ENCODE peak calls at places on chromosomes 1 and 21, in seven cellular contexts. X is lung, E is lower leg skin, Q is endodermal cell, M is Calu3, V is astrocyte of the spinal cord, K is transverse colon. I is an unnamed sample.

GRCh38 chr1:94538243-94538827 is 3.2 kb downstream of the F3 start:
- DNase-seq in Q (no peak), K (no peak), E (no peak), M (no peak), X (no peak), V (peak), I (peak)

GRCh38 chr1:85344256-85344694 is 67.8 kb upstream of the BCL10 start:
- DNase-seq in K (peak), X (no peak), V (no peak), M (peak), Q (peak), E (no peak), I (peak)

GRCh38 chr1:47818682-47819502 is 178.3 kb downstream of the TRABD2B start:
- DNase-seq in X (no peak), M (no peak), K (no peak), E (no peak), V (peak), Q (no peak), I (no peak)

GRCh38 chr21:38083534-38083933 is 167.3 kb upstream of the KCNJ6 start:
- DNase-seq in M (no peak), K (no peak), Q (no peak), E (no peak), X (no peak), V (no peak), I (no peak)

GRCh38 chr1:119554188-119554587 is 47.2 kb downstream of the HSD3B1 start:
- DNase-seq in X (peak), V (peak), E (no peak), Q (peak), K (no peak), M (no peak), I (peak)

GRCh38 chr1:31505884-31506497 is 70.3 kb upstream of the TINAGL1 start:
- DNase-seq in E (no peak), X (no peak), K (no peak), M (no peak), Q (no peak), V (peak), I (no peak)

GRCh38 chr1:230270940-230271325 is 155.2 kb downstream of the PGBD5 start:
- DNase-seq in V (no peak), X (no peak), M (no peak), Q (no peak), E (no peak), K (no peak), I (no peak)

GRCh38 chr1:13823936-13824335 is 123.9 kb downstream of the PRDM2 start:
- DNase-seq in Q (no peak), K (no peak), E (peak), M (no peak), V (no peak), X (no peak), I (no peak)

GRCh38 chr1:200738733-200739498 is at the start of gene CAMSAP2:
- DNase-seq in E (peak), X (peak), Q (peak), M (peak), K (peak), V (peak), I (peak)

GRCh38 chr1:180953291-180953747 is 40.6 kb downstream of the KIAA1614 start:
- DNase-seq in M (peak), V (no peak), E (peak), Q (no peak), X (no peak), K (peak), I (peak)

GRCh38 chr1:85313888-85314696 is 37.7 kb upstream of the BCL10 start:
- DNase-seq in M (no peak), K (no peak), X (no peak), V (peak), Q (no peak), E (peak), I (peak)

GRCh38 chr1:204180133-204180532 is 14.0 kb upstream of the REN start:
- DNase-seq in M (no peak), X (no peak), V (no peak), Q (no peak), K (no peak), E (no peak), I (no peak)

GRCh38 chr1:175254190-175254589 is 61.6 kb upstream of the KIAA0040 start:
- DNase-seq in V (no peak), X (no peak), E (no peak), M (no peak), Q (no peak), K (no peak), I (no peak)

GRCh38 chr1:33188572-33189275 is 6.9 kb upstream of the TRIM62 start:
- DNase-seq in X (no peak), Q (no peak), M (no peak), K (no peak), V (no peak), E (no peak), I (no peak)

GRCh38 chr1:62508187-62508758 is 71.4 kb downstream of the USP1 start:
- DNase-seq in E (no peak), K (no peak), X (no peak), Q (no peak), M (peak), V (peak), I (peak)

GRCh38 chr1:34870395-34870794 is 10.8 kb upstream of the SMIM12 start:
- DNase-seq in E (no peak), V (no peak), K (no peak), M (no peak), X (no peak), Q (peak), I (no peak)

GRCh38 chr1:113388621-113389355 is 1.5 kb upstream of the MAGI3 start:
- DNase-seq in Q (peak), X (no peak), K (peak), E (no peak), V (no peak), M (peak), I (peak)

GRCh38 chr21:29217818-29218252 is 80.9 kb upstream of the BACH1 start:
- DNase-seq in M (peak), K (no peak), V (peak), X (no peak), Q (no peak), E (no peak), I (peak)

GRCh38 chr1:246492611-246493245 is 14.4 kb downstream of the SMYD3 start:
- DNase-seq in Q (peak), E (peak), X (peak), V (peak), M (peak), K (peak), I (no peak)

GRCh38 chr1:53734650-53735211 is 4.2 kb downstream of the GLIS1 start:
- DNase-seq in Q (peak), K (no peak), X (no peak), E (no peak), M (no peak), V (peak), I (no peak)

GRCh38 chr1:229129306-229130027 is 141.4 kb upstream of the RAB4A start:
- DNase-seq in X (no peak), K (peak), Q (peak), E (no peak), M (no peak), V (no peak), I (no peak)

GRCh38 chr1:35893051-35893879 is 10.3 kb downstream of the AGO1 start:
- DNase-seq in K (no peak), X (no peak), Q (no peak), V (no peak), E (no peak), M (no peak), I (no peak)

GRCh38 chr1:108767115-108767514 is 20.6 kb downstream of the STXBP3 start:
- DNase-seq in X (no peak), K (no peak), V (no peak), M (no peak), Q (no peak), E (no peak), I (no peak)

GRCh38 chr1:108767708-108768107 is 21.2 kb downstream of the STXBP3 start:
- DNase-seq in K (no peak), X (no peak), Q (no peak), V (no peak), E (no peak), M (no peak), I (no peak)
- TF ChIP-seq CTCF in K (no peak), X (no peak), Q (no peak), V (no peak), E (no peak), M (no peak), I (no peak)

GRCh38 chr1:202121006-202121405 is 1.7 kb upstream of the GPR37L1 start:
- DNase-seq in M (no peak), Q (peak), V (no peak), K (no peak), E (no peak), X (no peak), I (no peak)

GRCh38 chr1:202124107-202124506 is 1.4 kb downstream of the GPR37L1 start:
- DNase-seq in E (no peak), X (no peak), K (no peak), Q (peak), M (no peak), V (no peak), I (no peak)

GRCh38 chr1:202123336-202123813 is 658 bp downstream of the GPR37L1 start:
- DNase-seq in K (no peak), X (no peak), V (no peak), M (no peak), E (no peak), Q (peak), I (no peak)

GRCh38 chr1:202125611-202126010 is 2.9 kb downstream of the GPR37L1 start:
- DNase-seq in Q (no peak), V (no peak), E (no peak), K (no peak), X (no peak), M (no peak), I (no peak)

DNA sequence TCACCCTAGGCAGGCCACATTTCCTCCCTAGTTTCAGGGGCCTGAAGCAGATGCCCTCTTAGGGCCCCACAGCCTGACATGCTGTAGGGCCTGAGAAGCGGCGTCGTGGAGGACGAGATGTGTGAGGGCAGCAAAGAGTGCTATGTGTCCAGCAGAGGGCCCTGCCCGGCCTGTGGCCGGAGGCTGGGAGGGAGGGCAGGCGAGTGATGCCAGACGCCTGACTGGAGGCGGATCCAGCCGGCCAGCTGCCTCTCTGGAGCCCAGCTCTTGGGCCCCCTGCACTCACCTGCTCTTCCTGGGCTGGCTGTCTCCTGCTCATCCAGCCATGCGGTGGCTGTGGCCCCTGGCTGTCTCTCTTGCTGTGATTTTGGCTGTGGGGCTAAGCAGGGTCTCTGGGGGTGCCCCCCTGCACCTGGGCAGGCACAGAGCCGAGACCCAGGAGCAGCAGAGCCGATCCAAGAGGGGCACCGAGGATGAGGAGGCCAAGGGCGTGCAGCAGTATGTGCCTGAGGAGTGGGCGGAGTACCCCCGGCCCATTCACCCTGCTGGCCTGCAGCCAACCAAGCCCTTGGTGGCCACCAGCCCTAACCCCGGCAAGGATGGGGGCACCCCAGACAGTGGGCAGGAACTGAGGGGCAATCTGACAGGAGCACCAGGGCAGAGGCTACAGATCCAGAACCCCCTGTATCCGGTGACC is at the start of gene GPR37L1:
- DNase-seq in V (peak), E (no peak), K (no peak), M (peak), Q (peak), X (peak), I (peak)
- TF ChIP-seq CTCF in V (peak), E (no peak), K (peak), M (peak), Q (peak), X (peak), I (peak)

DNA sequence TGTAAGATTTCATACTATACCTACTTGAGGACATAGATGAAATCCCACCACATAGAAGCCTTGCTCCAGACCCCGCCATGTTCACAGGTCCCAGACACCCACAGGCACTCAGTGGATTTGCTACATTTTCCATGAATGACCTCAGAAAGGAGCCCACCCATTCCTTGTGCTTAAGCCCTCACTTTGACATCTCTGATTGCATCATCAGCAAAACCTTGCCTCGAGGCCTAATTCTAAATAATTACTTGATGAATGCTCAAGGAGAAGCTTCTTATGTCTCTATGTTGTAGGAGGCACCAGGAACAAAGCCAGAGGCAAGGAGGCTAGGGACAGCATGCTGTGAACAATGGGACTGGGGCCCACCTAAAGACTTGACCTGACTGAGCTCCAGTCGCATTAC is 12.1 kb downstream of the OVGP1 start:
- DNase-seq in X (no peak), E (no peak), M (no peak), Q (no peak), V (no peak), K (no peak), I (no peak)
- TF ChIP-seq CTCF in X (no peak), E (no peak), M (no peak), Q (no peak), V (no peak), K (no peak), I (no peak)

GRCh38 chr1:202501281-202501680 is 152.8 kb downstream of the PPP1R12B start:
- DNase-seq in K (no peak), V (peak), E (no peak), Q (no peak), M (peak), X (no peak), I (peak)

DNA sequence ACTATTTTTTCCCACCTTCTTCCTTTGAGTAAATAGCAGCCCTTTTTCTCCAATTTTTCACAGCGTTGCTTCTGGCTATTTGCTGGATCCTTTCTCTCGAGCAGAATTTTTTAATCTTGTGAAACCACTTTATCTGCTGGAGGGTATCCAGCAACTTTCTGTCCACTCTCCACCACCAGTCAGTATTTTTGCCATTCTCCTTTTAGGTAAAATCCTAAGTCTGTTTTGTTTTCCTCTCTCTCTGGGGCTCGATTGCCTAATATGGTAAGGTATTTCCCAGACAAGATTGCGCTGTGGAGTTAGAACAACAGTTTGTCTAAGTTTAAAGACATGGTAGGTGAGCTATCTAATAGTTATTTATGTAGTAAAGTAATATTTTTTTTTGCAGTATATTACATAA is 156.9 kb downstream of the PPP1R12B start:
- DNase-seq in M (no peak), E (peak), K (no peak), Q (no peak), V (peak), X (no peak), I (no peak)
- TF ChIP-seq CTCF in M (no peak), E (no peak), K (no peak), Q (no peak), V (no peak), X (no peak), I (no peak)

DNA sequence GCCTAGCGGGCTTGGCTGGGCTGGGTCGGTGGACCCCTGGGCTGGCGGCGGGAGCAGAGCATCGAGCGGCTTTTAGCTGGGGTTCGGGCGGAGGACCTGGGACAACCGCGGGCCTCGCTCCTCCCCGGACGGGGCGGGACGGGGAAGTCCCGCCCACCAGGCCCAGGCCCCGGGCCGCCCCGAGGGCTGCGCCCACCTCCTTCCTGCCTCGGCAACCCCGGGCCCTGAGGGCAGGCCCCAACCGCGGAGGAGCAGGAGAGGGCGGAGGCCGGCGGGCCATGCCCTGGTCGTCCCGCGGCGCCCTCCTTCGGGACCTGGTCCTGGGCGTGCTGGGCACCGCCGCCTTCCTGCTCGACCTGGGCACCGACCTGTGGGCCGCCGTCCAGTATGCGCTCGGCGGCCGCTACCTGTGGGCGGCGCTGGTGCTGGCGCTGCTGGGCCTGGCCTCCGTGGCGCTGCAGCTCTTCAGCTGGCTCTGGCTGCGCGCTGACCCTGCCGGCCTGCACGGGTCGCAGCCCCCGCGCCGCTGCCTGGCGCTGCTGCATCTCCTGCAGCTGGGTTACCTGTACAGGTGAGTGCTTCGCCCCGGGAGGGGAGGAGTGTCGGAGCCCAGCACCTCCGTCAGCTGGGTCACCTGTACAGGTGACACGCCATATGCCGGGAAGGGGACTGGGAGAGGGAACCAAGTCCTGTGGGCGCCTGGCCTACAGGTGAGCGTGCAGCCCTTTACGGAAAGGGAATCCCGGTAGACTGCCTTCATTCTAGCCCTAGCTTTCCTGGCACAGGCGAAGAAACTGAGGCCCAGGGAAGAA is at the start of gene XKR8:
- DNase-seq in M (peak), V (peak), Q (peak), K (peak), X (peak), E (peak), I (peak)
- TF ChIP-seq CTCF in M (no peak), V (peak), Q (peak), K (peak), X (peak), E (no peak), I (peak)

GRCh38 chr1:157227700-157228099 is 89.5 kb upstream of the ETV3 start:
- DNase-seq in Q (no peak), M (no peak), K (no peak), V (no peak), X (no peak), E (no peak), I (no peak)

GRCh38 chr1:157233131-157233530 is 94.9 kb upstream of the ETV3 start:
- DNase-seq in V (no peak), M (no peak), Q (no peak), X (no peak), K (no peak), E (no peak), I (no peak)

GRCh38 chr1:157226739-157227138 is 88.5 kb upstream of the ETV3 start:
- DNase-seq in K (no peak), Q (no peak), M (no peak), E (no peak), V (no peak), X (no peak), I (no peak)

GRCh38 chr1:157231844-157232550 is 93.8 kb upstream of the ETV3 start:
- DNase-seq in V (no peak), E (no peak), K (no peak), Q (no peak), X (no peak), M (no peak), I (no peak)

GRCh38 chr1:157230500-157230899 is 92.3 kb upstream of the ETV3 start:
- DNase-seq in V (no peak), K (no peak), X (no peak), E (no peak), M (no peak), Q (no peak), I (no peak)
- TF ChIP-seq CTCF in V (no peak), K (no peak), X (no peak), E (no peak), M (no peak), Q (no peak), I (no peak)

I was measured in PC-9.